ENCODE peak calls at places on chromosome 17, in five cellular contexts. One of them, this sample, is unnamed.

GRCh38 chr17:50207792-50208567 is 6.5 kb upstream of the COL1A1 start:
- DNase-seq in lower lobe of right lung: no peak
- DNase-seq in prostate gland: no peak
- DNase-seq in pancreas: no peak
- DNase-seq in Peyer's patch: peak; percentile 29
- DNase-seq in this sample: no peak

GRCh38 chr17:17947966-17948365 is 24.2 kb downstream of the TOM1L2 start:
- DNase-seq in pancreas: no peak
- DNase-seq in lower lobe of right lung: no peak
- DNase-seq in prostate gland: no peak
- DNase-seq in Peyer's patch: no peak
- DNase-seq in this sample: no peak

GRCh38 chr17:43217614-43218087 is 6.0 kb downstream of the TMEM106A start:
- DNase-seq in prostate gland: no peak
- DNase-seq in pancreas: no peak
- DNase-seq in Peyer's patch: no peak
- DNase-seq in lower lobe of right lung: no peak
- DNase-seq in this sample: no peak

GRCh38 chr17:77280304-77280910 is 139.6 kb downstream of the SEC14L1 start:
- DNase-seq in prostate gland: no peak
- DNase-seq in Peyer's patch: peak; percentile 59
- DNase-seq in lower lobe of right lung: no peak
- DNase-seq in pancreas: no peak
- DNase-seq in this sample: no peak

GRCh38 chr17:3935825-3936355 is 19.6 kb upstream of the P2RX1 start:
- DNase-seq in pancreas: no peak
- DNase-seq in prostate gland: no peak
- DNase-seq in lower lobe of right lung: no peak
- DNase-seq in Peyer's patch: no peak
- DNase-seq in this sample: no peak

GRCh38 chr17:1865252-1866037 is 35.6 kb downstream of the RPA1 start:
- DNase-seq in pancreas: peak; percentile 41
- DNase-seq in prostate gland: peak; percentile 23
- DNase-seq in lower lobe of right lung: peak; percentile 57
- DNase-seq in Peyer's patch: peak; percentile 75
- DNase-seq in this sample: no peak

GRCh38 chr17:68909066-68909465 is 46.1 kb downstream of the ABCA8 start:
- DNase-seq in prostate gland: peak; percentile 38
- DNase-seq in pancreas: no peak
- DNase-seq in Peyer's patch: peak; percentile 63
- DNase-seq in lower lobe of right lung: no peak
- DNase-seq in this sample: peak; percentile 51

GRCh38 chr17:74392848-74393247 is 25.5 kb downstream of the GPR142 start:
- DNase-seq in lower lobe of right lung: no peak
- DNase-seq in prostate gland: no peak
- DNase-seq in Peyer's patch: no peak
- DNase-seq in pancreas: no peak
- DNase-seq in this sample: no peak

GRCh38 chr17:56810846-56811775 is 22.6 kb downstream of the C17orf67 start:
- DNase-seq in prostate gland: no peak
- DNase-seq in Peyer's patch: no peak
- DNase-seq in pancreas: no peak
- DNase-seq in lower lobe of right lung: no peak
- DNase-seq in this sample: no peak

GRCh38 chr17:31533546-31534155 is 142.2 kb downstream of the RAB11FIP4 start:
- DNase-seq in lower lobe of right lung: no peak
- DNase-seq in pancreas: peak; percentile 36
- DNase-seq in prostate gland: no peak
- DNase-seq in Peyer's patch: no peak
- DNase-seq in this sample: no peak

GRCh38 chr17:9123594-9124553 is 102.6 kb downstream of the NTN1 start:
- DNase-seq in Peyer's patch: no peak
- DNase-seq in pancreas: no peak
- DNase-seq in prostate gland: no peak
- DNase-seq in lower lobe of right lung: no peak
- DNase-seq in this sample: no peak

GRCh38 chr17:76969598-76970172 is 101.5 kb downstream of the MGAT5B start:
- DNase-seq in pancreas: peak; percentile 16
- DNase-seq in Peyer's patch: no peak
- DNase-seq in lower lobe of right lung: no peak
- DNase-seq in prostate gland: no peak
- DNase-seq in this sample: no peak

GRCh38 chr17:6893382-6894205 is 62.1 kb upstream of the TEKT1 start:
- DNase-seq in lower lobe of right lung: no peak
- DNase-seq in pancreas: no peak
- DNase-seq in prostate gland: no peak
- DNase-seq in Peyer's patch: no peak
- DNase-seq in this sample: no peak

GRCh38 chr17:57284984-57285646 is 28.8 kb downstream of the MSI2 start:
- DNase-seq in pancreas: no peak
- DNase-seq in lower lobe of right lung: no peak
- DNase-seq in prostate gland: no peak
- DNase-seq in Peyer's patch: peak; percentile 71
- DNase-seq in this sample: no peak

GRCh38 chr17:33725675-33726271 is 432.7 kb upstream of the ASIC2 start:
- DNase-seq in prostate gland: no peak
- DNase-seq in pancreas: peak; percentile 45
- DNase-seq in Peyer's patch: peak; percentile 60
- DNase-seq in lower lobe of right lung: peak; percentile 51
- DNase-seq in this sample: no peak

GRCh38 chr17:14442798-14443553 is 142.1 kb downstream of the HS3ST3B1 start:
- DNase-seq in pancreas: no peak
- DNase-seq in prostate gland: no peak
- DNase-seq in Peyer's patch: no peak
- DNase-seq in lower lobe of right lung: no peak
- DNase-seq in this sample: no peak

DNA sequence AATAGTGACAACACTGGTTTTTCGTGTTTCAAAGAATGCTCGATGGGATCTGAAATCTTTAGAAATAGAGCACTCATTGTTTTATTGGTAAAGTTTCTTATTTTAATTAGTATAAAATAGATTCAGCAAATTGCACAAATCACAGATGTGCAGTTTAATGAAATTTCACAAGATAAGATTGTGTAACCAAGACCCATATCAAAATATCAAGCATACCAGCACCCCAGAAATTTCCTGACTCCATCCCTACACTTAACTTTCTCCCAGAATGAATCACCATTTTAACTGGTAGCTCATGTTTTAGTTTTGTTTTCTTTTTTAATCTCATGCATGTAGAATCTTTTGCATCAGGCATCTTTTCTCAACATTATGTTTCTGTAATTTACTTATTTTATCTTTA is 185.9 kb downstream of the KCNJ2 start:
- DNase-seq in prostate gland: no peak
- DNase-seq in pancreas: no peak
- DNase-seq in lower lobe of right lung: no peak
- DNase-seq in Peyer's patch: no peak
- DNase-seq in this sample: no peak
- H3K27me3 ChIP-seq in prostate gland: no peaks in the 10 kb centered on the region
- H3K27me3 ChIP-seq in pancreas: no peaks in the 10 kb centered on the region
- H3K27me3 ChIP-seq in lower lobe of right lung: no peaks in the 10 kb centered on the region
- H3K27me3 ChIP-seq in Peyer's patch: no peaks in the 10 kb centered on the region
- H3K27me3 ChIP-seq in this sample: no peaks in the 10 kb centered on the region

DNA sequence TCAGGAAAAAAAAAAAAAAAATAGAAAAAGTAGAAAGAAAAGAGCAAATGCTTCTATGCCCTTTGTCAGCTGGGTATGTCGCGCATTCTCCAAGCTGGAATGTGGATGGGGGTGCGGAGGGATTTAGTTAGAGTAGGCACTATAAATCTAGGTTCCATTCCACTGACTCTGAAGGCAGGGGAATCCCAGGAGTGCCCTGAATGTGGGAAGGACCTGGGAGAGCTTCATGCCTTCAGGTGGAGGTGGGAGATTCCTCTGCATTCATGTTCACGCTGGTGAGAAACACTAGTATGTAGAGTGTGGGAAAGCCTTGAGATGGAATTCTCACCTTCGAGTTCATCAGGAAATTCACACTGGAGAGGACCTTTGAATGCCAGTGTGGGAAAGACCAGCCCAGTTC is 12.4 kb downstream of the ZNF232 start:
- DNase-seq in pancreas: no peak
- DNase-seq in Peyer's patch: no peak
- DNase-seq in prostate gland: no peak
- DNase-seq in lower lobe of right lung: no peak
- DNase-seq in this sample: no peak
- H3K9me3 ChIP-seq in pancreas: no peaks in the 10 kb centered on the region
- H3K9me3 ChIP-seq in Peyer's patch: no peaks in the 10 kb centered on the region
- H3K9me3 ChIP-seq in prostate gland: no peaks in the 10 kb centered on the region
- H3K9me3 ChIP-seq in lower lobe of right lung: peaks cover 27% of the 10 kb centered on the region
- H3K9me3 ChIP-seq in this sample: peaks cover 29% of the 10 kb centered on the region

GRCh38 chr17:78338860-78339259 is 21.0 kb downstream of the SOCS3 start:
- DNase-seq in Peyer's patch: peak; percentile 87
- DNase-seq in lower lobe of right lung: no peak
- DNase-seq in pancreas: peak; percentile 54
- DNase-seq in prostate gland: no peak
- DNase-seq in this sample: no peak
- H3K27ac ChIP-seq in Peyer's patch: peak overlapping the region; percentile 51
- H3K27ac ChIP-seq in lower lobe of right lung: peak overlapping the region; percentile 46
- H3K27ac ChIP-seq in pancreas: no peak overlapping the region
- H3K27ac ChIP-seq in prostate gland: no peak overlapping the region
- H3K27ac ChIP-seq in this sample: no peak overlapping the region

DNA sequence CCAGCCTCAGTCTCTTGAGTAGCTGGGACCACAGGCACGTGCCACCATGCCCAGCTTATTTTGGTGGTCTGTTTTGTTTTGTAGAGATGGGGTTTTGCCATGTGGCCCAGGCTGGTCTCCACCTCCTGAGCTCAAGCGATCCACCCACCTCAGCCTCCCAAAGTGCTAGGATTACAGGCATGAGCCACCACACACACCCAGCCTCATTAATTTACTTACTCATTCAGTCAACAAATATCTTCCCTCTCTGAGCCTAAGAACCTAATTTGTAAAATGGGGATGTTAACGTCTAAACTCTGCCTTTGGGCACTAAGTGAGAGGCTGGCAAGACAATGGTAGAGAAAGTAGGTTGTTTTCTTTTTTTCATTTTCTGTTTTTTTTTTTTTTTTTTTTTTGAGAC is 22.6 kb downstream of the SRCIN1 start:
- DNase-seq in Peyer's patch: no peak
- DNase-seq in prostate gland: no peak
- DNase-seq in lower lobe of right lung: no peak
- DNase-seq in pancreas: no peak
- DNase-seq in this sample: no peak
- H3K27me3 ChIP-seq in Peyer's patch: no peaks in the 10 kb centered on the region
- H3K27me3 ChIP-seq in prostate gland: peaks cover 4% of the 10 kb centered on the region
- H3K27me3 ChIP-seq in lower lobe of right lung: peaks cover 70% of the 10 kb centered on the region
- H3K27me3 ChIP-seq in pancreas: no peaks in the 10 kb centered on the region
- H3K27me3 ChIP-seq in this sample: peaks cover 48% of the 10 kb centered on the region